ENCODE peak calls at places on chromosomes 3 and 15, in seven cellular contexts. One of them, this sample, is unnamed.

GRCh38 chr15:40984406-40984805 is 31.1 kb downstream of the CHAC1 start:
- DNase-seq in frontal cortex: no peak
- DNase-seq in nucleus accumbens: no peak
- DNase-seq in caudate nucleus: no peak
- DNase-seq in thoracic aorta: no peak
- DNase-seq in T-helper 17 cell: no peak
- DNase-seq in NCI-H1930: no peak
- DNase-seq in this sample: no peak

GRCh38 chr15:75138016-75138999 is 63.4 kb upstream of the C15orf39 start:
- DNase-seq in frontal cortex: no peak
- DNase-seq in nucleus accumbens: no peak
- DNase-seq in caudate nucleus: no peak
- DNase-seq in thoracic aorta: no peak
- DNase-seq in T-helper 17 cell: no peak
- DNase-seq in NCI-H1930: no peak
- DNase-seq in this sample: no peak

GRCh38 chr15:92882697-92883642 is 17.2 kb upstream of the CHD2 start:
- DNase-seq in frontal cortex: no peak
- DNase-seq in nucleus accumbens: peak
- DNase-seq in caudate nucleus: peak
- DNase-seq in thoracic aorta: no peak
- DNase-seq in T-helper 17 cell: peak
- DNase-seq in NCI-H1930: no peak
- DNase-seq in this sample: no peak

GRCh38 chr3:122969585-122970453 is 57.7 kb downstream of the SEMA5B start:
- DNase-seq in frontal cortex: no peak
- DNase-seq in nucleus accumbens: no peak
- DNase-seq in caudate nucleus: peak
- DNase-seq in thoracic aorta: no peak
- DNase-seq in T-helper 17 cell: no peak
- DNase-seq in NCI-H1930: no peak
- DNase-seq in this sample: no peak

GRCh38 chr3:67171841-67172240 is 173.7 kb downstream of the KBTBD8 start:
- DNase-seq in frontal cortex: no peak
- DNase-seq in nucleus accumbens: no peak
- DNase-seq in caudate nucleus: no peak
- DNase-seq in thoracic aorta: no peak
- DNase-seq in T-helper 17 cell: no peak
- DNase-seq in NCI-H1930: no peak
- DNase-seq in this sample: no peak

GRCh38 chr3:197801801-197802504 is 10.9 kb downstream of the LRCH3 start:
- DNase-seq in frontal cortex: no peak
- DNase-seq in nucleus accumbens: no peak
- DNase-seq in caudate nucleus: no peak
- DNase-seq in thoracic aorta: no peak
- DNase-seq in T-helper 17 cell: no peak
- DNase-seq in NCI-H1930: no peak
- DNase-seq in this sample: no peak

GRCh38 chr15:66484539-66485112 is 12.9 kb downstream of the SNAPC5 start:
- DNase-seq in frontal cortex: no peak
- DNase-seq in nucleus accumbens: no peak
- DNase-seq in caudate nucleus: no peak
- DNase-seq in thoracic aorta: no peak
- DNase-seq in T-helper 17 cell: no peak
- DNase-seq in NCI-H1930: no peak
- DNase-seq in this sample: peak

GRCh38 chr15:60374209-60374608 is 23.6 kb downstream of the ANXA2 start:
- DNase-seq in frontal cortex: no peak
- DNase-seq in nucleus accumbens: no peak
- DNase-seq in caudate nucleus: no peak
- DNase-seq in thoracic aorta: no peak
- DNase-seq in T-helper 17 cell: no peak
- DNase-seq in NCI-H1930: no peak
- DNase-seq in this sample: no peak

GRCh38 chr3:195097331-195098255 is 173.4 kb downstream of the XXYLT1 start:
- DNase-seq in frontal cortex: no peak
- DNase-seq in nucleus accumbens: no peak
- DNase-seq in caudate nucleus: no peak
- DNase-seq in thoracic aorta: no peak
- DNase-seq in T-helper 17 cell: no peak
- DNase-seq in NCI-H1930: no peak
- DNase-seq in this sample: peak

GRCh38 chr3:24270744-24271143 is 223.9 kb downstream of the THRB start:
- DNase-seq in frontal cortex: no peak
- DNase-seq in nucleus accumbens: no peak
- DNase-seq in caudate nucleus: no peak
- DNase-seq in thoracic aorta: no peak
- DNase-seq in T-helper 17 cell: no peak
- DNase-seq in NCI-H1930: no peak
- DNase-seq in this sample: no peak

GRCh38 chr3:149188494-149188893 is 33.1 kb downstream of the CP start:
- DNase-seq in frontal cortex: no peak
- DNase-seq in nucleus accumbens: no peak
- DNase-seq in caudate nucleus: no peak
- DNase-seq in thoracic aorta: no peak
- DNase-seq in T-helper 17 cell: no peak
- DNase-seq in NCI-H1930: no peak
- DNase-seq in this sample: no peak

GRCh38 chr3:98812851-98813374 is 49.8 kb downstream of the ST3GAL6 start:
- DNase-seq in frontal cortex: peak
- DNase-seq in nucleus accumbens: no peak
- DNase-seq in caudate nucleus: peak
- DNase-seq in thoracic aorta: no peak
- DNase-seq in T-helper 17 cell: no peak
- DNase-seq in NCI-H1930: no peak
- DNase-seq in this sample: no peak

GRCh38 chr3:65508743-65509422 is 529.8 kb downstream of the MAGI1 start:
- DNase-seq in frontal cortex: no peak
- DNase-seq in nucleus accumbens: no peak
- DNase-seq in caudate nucleus: no peak
- DNase-seq in thoracic aorta: no peak
- DNase-seq in T-helper 17 cell: no peak
- DNase-seq in NCI-H1930: no peak
- DNase-seq in this sample: no peak

GRCh38 chr3:182165234-182165633 is 453.5 kb downstream of the SOX2 start:
- DNase-seq in frontal cortex: no peak
- DNase-seq in nucleus accumbens: no peak
- DNase-seq in caudate nucleus: no peak
- DNase-seq in thoracic aorta: no peak
- DNase-seq in T-helper 17 cell: no peak
- DNase-seq in NCI-H1930: no peak
- DNase-seq in this sample: peak

GRCh38 chr3:38662544-38662943 is 13.1 kb upstream of the SCN5A start:
- DNase-seq in frontal cortex: no peak
- DNase-seq in nucleus accumbens: no peak
- DNase-seq in caudate nucleus: no peak
- DNase-seq in thoracic aorta: no peak
- DNase-seq in T-helper 17 cell: no peak
- DNase-seq in NCI-H1930: no peak
- DNase-seq in this sample: no peak

GRCh38 chr3:155517907-155518306 is 224.4 kb upstream of the STRIT1 start:
- DNase-seq in frontal cortex: no peak
- DNase-seq in nucleus accumbens: no peak
- DNase-seq in caudate nucleus: no peak
- DNase-seq in thoracic aorta: no peak
- DNase-seq in T-helper 17 cell: no peak
- DNase-seq in NCI-H1930: no peak
- DNase-seq in this sample: no peak

GRCh38 chr3:49401758-49402157 is 10.0 kb downstream of the RHOA start:
- DNase-seq in frontal cortex: no peak
- DNase-seq in nucleus accumbens: no peak
- DNase-seq in caudate nucleus: no peak
- DNase-seq in thoracic aorta: no peak
- DNase-seq in T-helper 17 cell: no peak
- DNase-seq in NCI-H1930: no peak
- DNase-seq in this sample: no peak

GRCh38 chr3:149628957-149629670 is 28.7 kb downstream of the WWTR1 start:
- DNase-seq in frontal cortex: no peak
- DNase-seq in nucleus accumbens: no peak
- DNase-seq in caudate nucleus: no peak
- DNase-seq in thoracic aorta: no peak
- DNase-seq in T-helper 17 cell: no peak
- DNase-seq in NCI-H1930: no peak
- DNase-seq in this sample: no peak

GRCh38 chr3:22908974-22909507 is 294.1 kb upstream of the UBE2E2 start:
- DNase-seq in frontal cortex: no peak
- DNase-seq in nucleus accumbens: no peak
- DNase-seq in caudate nucleus: no peak
- DNase-seq in thoracic aorta: no peak
- DNase-seq in T-helper 17 cell: no peak
- DNase-seq in NCI-H1930: no peak
- DNase-seq in this sample: no peak

GRCh38 chr15:75693501-75694240 is 19.0 kb downstream of the CSPG4 start:
- DNase-seq in frontal cortex: no peak
- DNase-seq in nucleus accumbens: no peak
- DNase-seq in caudate nucleus: no peak
- DNase-seq in thoracic aorta: no peak
- DNase-seq in T-helper 17 cell: no peak
- DNase-seq in NCI-H1930: no peak
- DNase-seq in this sample: no peak

GRCh38 chr3:100185847-100186246 is 71.5 kb upstream of the FILIP1L start:
- DNase-seq in frontal cortex: no peak
- DNase-seq in nucleus accumbens: no peak
- DNase-seq in caudate nucleus: no peak
- DNase-seq in thoracic aorta: no peak
- DNase-seq in T-helper 17 cell: no peak
- DNase-seq in NCI-H1930: no peak
- DNase-seq in this sample: no peak

GRCh38 chr3:122772827-122773226 is 20.8 kb downstream of the HSPBAP1 start:
- DNase-seq in frontal cortex: no peak
- DNase-seq in nucleus accumbens: no peak
- DNase-seq in caudate nucleus: no peak
- DNase-seq in thoracic aorta: no peak
- DNase-seq in T-helper 17 cell: no peak
- DNase-seq in NCI-H1930: no peak
- DNase-seq in this sample: no peak

GRCh38 chr3:114441386-114441785 is 147.6 kb downstream of the TIGIT start:
- DNase-seq in frontal cortex: no peak
- DNase-seq in nucleus accumbens: no peak
- DNase-seq in caudate nucleus: peak
- DNase-seq in thoracic aorta: no peak
- DNase-seq in T-helper 17 cell: no peak
- DNase-seq in NCI-H1930: no peak
- DNase-seq in this sample: no peak

GRCh38 chr3:4828279-4829030 is 150.8 kb upstream of the BHLHE40 start:
- DNase-seq in frontal cortex: no peak
- DNase-seq in nucleus accumbens: no peak
- DNase-seq in caudate nucleus: no peak
- DNase-seq in thoracic aorta: no peak
- DNase-seq in T-helper 17 cell: no peak
- DNase-seq in NCI-H1930: no peak
- DNase-seq in this sample: no peak

GRCh38 chr3:19213608-19214220 is 65.4 kb downstream of the KCNH8 start:
- DNase-seq in frontal cortex: no peak
- DNase-seq in nucleus accumbens: no peak
- DNase-seq in caudate nucleus: peak
- DNase-seq in thoracic aorta: no peak
- DNase-seq in T-helper 17 cell: no peak
- DNase-seq in NCI-H1930: no peak
- DNase-seq in this sample: no peak

GRCh38 chr15:40016224-40016865 is 22.6 kb downstream of the SRP14 start:
- DNase-seq in frontal cortex: no peak
- DNase-seq in nucleus accumbens: no peak
- DNase-seq in caudate nucleus: no peak
- DNase-seq in thoracic aorta: no peak
- DNase-seq in T-helper 17 cell: no peak
- DNase-seq in NCI-H1930: no peak
- DNase-seq in this sample: no peak

GRCh38 chr3:51712020-51712385 is 5.1 kb downstream of the GRM2 start:
- DNase-seq in frontal cortex: no peak
- DNase-seq in nucleus accumbens: no peak
- DNase-seq in caudate nucleus: no peak
- DNase-seq in thoracic aorta: no peak
- DNase-seq in T-helper 17 cell: peak
- DNase-seq in NCI-H1930: no peak
- DNase-seq in this sample: peak

GRCh38 chr3:154904328-154904727 is 175.8 kb upstream of the MME start:
- DNase-seq in frontal cortex: no peak
- DNase-seq in nucleus accumbens: no peak
- DNase-seq in caudate nucleus: no peak
- DNase-seq in thoracic aorta: no peak
- DNase-seq in T-helper 17 cell: no peak
- DNase-seq in NCI-H1930: no peak
- DNase-seq in this sample: no peak

GRCh38 chr15:69390575-69390974 is 23.6 kb upstream of the KIF23 start:
- DNase-seq in frontal cortex: no peak
- DNase-seq in nucleus accumbens: no peak
- DNase-seq in caudate nucleus: no peak
- DNase-seq in thoracic aorta: no peak
- DNase-seq in T-helper 17 cell: no peak
- DNase-seq in NCI-H1930: no peak
- DNase-seq in this sample: peak